ENCODE peak calls at places on chromosome X, in six cellular contexts. J is cardiac muscle cell; V is activated CD4-positive, alpha-beta memory T cell treated with anti-CD3 and anti-CD28 coated beads, Interleukin-2, amount 10 ng/mL, durations not matched to agents 7 days and 5 days; C is activated CD4-positive, CD25-positive, alpha-beta regulatory T cell treated with anti-CD3 and anti-CD28 coated beads, Interleukin-2, amount 50 U/mL, for 72 hours; K is mucosa of descending colon; W is H54. H is an unnamed sample.

GRCh38 chrX:33543757-33544156 is 332.4 kb upstream of the DMD start:
- DNase-seq in J (peak; percentile 5), V (no peak), W (no peak), C (no peak), K (no peak), H (no peak)

GRCh38 chrX:15719324-15719968 is 18.6 kb upstream of the CA5B start:
- DNase-seq in V (no peak), W (no peak), C (no peak), J (no peak), K (no peak), H (no peak)

GRCh38 chrX:133746593-133746992 is 238.8 kb downstream of the GPC3 start:
- DNase-seq in C (no peak), W (no peak), K (no peak), J (no peak), V (no peak), H (no peak)

GRCh38 chrX:45322382-45322781 is 121.7 kb upstream of the DIPK2B start:
- DNase-seq in K (no peak), C (no peak), J (peak; percentile 35), V (no peak), W (no peak), H (peak; percentile 23)

GRCh38 chrX:69130448-69130847 is 34.8 kb downstream of the PJA1 start:
- DNase-seq in J (no peak), C (no peak), W (no peak), V (no peak), K (no peak), H (no peak)

GRCh38 chrX:150587585-150588503 is 19.4 kb downstream of the MTM1 start:
- DNase-seq in C (no peak), K (no peak), J (no peak), V (peak; percentile 31), W (no peak), H (no peak)

GRCh38 chrX:19810370-19810769 is 77.0 kb downstream of the SH3KBP1 start:
- DNase-seq in W (no peak), K (no peak), V (no peak), J (no peak), C (no peak), H (no peak)

GRCh38 chrX:75210602-75211001 is 54.5 kb upstream of the ABCB7 start:
- DNase-seq in W (no peak), V (no peak), K (no peak), C (no peak), J (no peak), H (no peak)

GRCh38 chrX:70960728-70961127 is 29.8 kb upstream of the SLC7A3 start:
- DNase-seq in C (no peak), J (no peak), W (no peak), V (no peak), K (no peak), H (no peak)

GRCh38 chrX:19040373-19040772 is 56.5 kb upstream of the PHKA2 start:
- DNase-seq in K (no peak), J (no peak), W (no peak), V (no peak), C (no peak), H (no peak)

GRCh38 chrX:39772057-39772832 is 325.5 kb downstream of the BCOR start:
- DNase-seq in K (no peak), J (peak; percentile 81), V (peak; percentile 68), W (peak; percentile 20), C (peak; percentile 45), H (peak; percentile 86)

GRCh38 chrX:70171636-70172035 is 5.6 kb upstream of the DGAT2L6 start:
- DNase-seq in W (no peak), C (no peak), V (no peak), J (no peak), K (no peak), H (no peak)

GRCh38 chrX:79081895-79082512 is 62.5 kb upstream of the GPR174 start:
- DNase-seq in C (no peak), J (peak; percentile 8), V (no peak), K (no peak), W (peak; percentile 1), H (peak; percentile 21)

GRCh38 chrX:123422875-123423274 is 238.8 kb downstream of the GRIA3 start:
- DNase-seq in C (no peak), V (no peak), J (peak; percentile 32), W (no peak), K (no peak), H (no peak)

GRCh38 chrX:68914337-68914989 is 85.6 kb downstream of the EFNB1 start:
- DNase-seq in C (no peak), J (no peak), K (no peak), W (no peak), V (no peak), H (no peak)

GRCh38 chrX:35919536-35920309 is at the start of gene CFAP47:
- DNase-seq in W (no peak), V (no peak), K (no peak), C (no peak), J (peak; percentile 82), H (no peak)

GRCh38 chrX:133838761-133839676 is 146.4 kb downstream of the GPC3 start:
- DNase-seq in K (no peak), C (no peak), V (peak; percentile 15), W (no peak), J (peak; percentile 76), H (peak; percentile 4)

GRCh38 chrX:40099046-40099968 is 1.5 kb upstream of the BCOR start:
- DNase-seq in K (peak; percentile 81), W (no peak), V (peak; percentile 71), C (peak; percentile 43), J (peak; percentile 71), H (peak; percentile 82)

GRCh38 chrX:100289159-100289558 is 120.9 kb downstream of the PCDH19 start:
- DNase-seq in K (no peak), J (peak; percentile 56), V (no peak), C (no peak), W (no peak), H (no peak)

GRCh38 chrX:130636277-130636676 is 234.5 kb downstream of the RBMX2 start:
- DNase-seq in V (no peak), J (no peak), W (no peak), C (no peak), K (no peak), H (peak; percentile 67)

GRCh38 chrX:135463937-135464336 is 42.2 kb downstream of the SMIM10L2A start:
- DNase-seq in C (no peak), W (no peak), J (no peak), V (no peak), K (no peak), H (no peak)

GRCh38 chrX:10457092-10457491 is 163.3 kb downstream of the MID1 start:
- DNase-seq in J (no peak), W (no peak), V (no peak), C (no peak), K (no peak), H (no peak)

GRCh38 chrX:140163376-140164159 is 198.2 kb upstream of the CXorf66 start:
- DNase-seq in C (no peak), W (no peak), K (no peak), V (no peak), J (no peak), H (no peak)

GRCh38 chrX:9482408-9482807 is 17.6 kb downstream of the TBL1X start:
- DNase-seq in J (no peak), K (no peak), V (no peak), W (no peak), C (no peak), H (no peak)

GRCh38 chrX:79259073-79259689 is 108.0 kb downstream of the ITM2A start:
- DNase-seq in J (no peak), V (peak; percentile 62), K (no peak), C (no peak), W (no peak), H (peak; percentile 97)

GRCh38 chrX:151921292-151921691 is 8.6 kb downstream of the MAGEA4 start:
- DNase-seq in C (no peak), V (no peak), W (no peak), K (no peak), J (no peak), H (no peak)

H was measured in MV-4-11.